ENCODE peak calls at places on chromosome 20, in six cellular contexts. Z is vagina, Q is sigmoid colon, N is adrenal gland, A is Peyer's patch, H is heart left ventricle. J is an unnamed sample. For H3K4me1, the result is how much of the 10 kb centered on the place peaks cover.

GRCh38 chr20:19628570-19629134 is 129.4 kb upstream of the RIN2 start:
- DNase-seq in Z (no peak), Q (no peak), N (peak), A (peak), H (no peak), J (peak)

GRCh38 chr20:61805365-61805764 is 260.3 kb downstream of the TAF4 start:
- DNase-seq in Z (no peak), Q (no peak), N (no peak), A (no peak), H (no peak), J (no peak)

GRCh38 chr20:31593221-31594001 is 11.7 kb upstream of the ID1 start:
- DNase-seq in Z (no peak), Q (no peak), N (no peak), A (peak), H (no peak), J (no peak)

GRCh38 chr20:3796477-3797225 is 541 bp downstream of the CDC25B start:
- DNase-seq in Z (no peak), Q (no peak), N (no peak), A (no peak), H (no peak), J (no peak)

GRCh38 chr20:7029005-7029404 is 261.5 kb downstream of the BMP2 start:
- DNase-seq in Z (no peak), Q (no peak), N (no peak), A (no peak), H (no peak), J (no peak)

GRCh38 chr20:24235224-24235735 is 234.1 kb upstream of the SYNDIG1 start:
- DNase-seq in Z (no peak), Q (no peak), N (no peak), A (no peak), H (no peak), J (peak)

GRCh38 chr20:5069141-5069806 is 50.5 kb downstream of the PCNA start:
- DNase-seq in Z (no peak), Q (no peak), N (no peak), A (no peak), H (no peak), J (no peak)

GRCh38 chr20:34938466-34939163 is 17.0 kb downstream of the GSS start:
- DNase-seq in Z (no peak), Q (peak), N (peak), A (peak), H (peak), J (peak)

GRCh38 chr20:51768759-51769517 is 748 bp upstream of the ATP9A start:
- DNase-seq in Z (no peak), Q (no peak), N (no peak), A (no peak), H (no peak), J (no peak)

GRCh38 chr20:41616228-41616627 is 1.9 kb downstream of the CHD6 start:
- DNase-seq in Z (no peak), Q (no peak), N (no peak), A (no peak), H (no peak), J (no peak)

GRCh38 chr20:23254034-23254433 is 96.6 kb upstream of the NXT1 start:
- DNase-seq in Z (no peak), Q (no peak), N (no peak), A (no peak), H (no peak), J (no peak)

GRCh38 chr20:45826381-45827019 is 612 bp downstream of the TNNC2 start:
- DNase-seq in Z (no peak), Q (no peak), N (peak), A (no peak), H (no peak), J (peak)

GRCh38 chr20:45290677-45291355 is 15.8 kb upstream of the RBPJL start:
- DNase-seq in Z (no peak), Q (peak), N (peak), A (peak), H (peak), J (peak)

GRCh38 chr20:48398506-48399449 is 429.0 kb downstream of the PREX1 start:
- DNase-seq in Z (no peak), Q (no peak), N (no peak), A (no peak), H (no peak), J (no peak)

GRCh38 chr20:60780388-60781025 is 471.6 kb upstream of the CDH4 start:
- DNase-seq in Z (peak), Q (no peak), N (no peak), A (no peak), H (no peak), J (no peak)

GRCh38 chr20:45861157-45862075 is 4.0 kb downstream of the ZSWIM3 start:
- DNase-seq in Z (no peak), Q (no peak), N (peak), A (no peak), H (no peak), J (no peak)

GRCh38 chr20:8144282-8145245 is 12.5 kb downstream of the PLCB1 start:
- DNase-seq in Z (no peak), Q (no peak), N (no peak), A (peak), H (no peak), J (no peak)

GRCh38 chr20:5031206-5031557 is 29.9 kb upstream of the SLC23A2 start:
- DNase-seq in Z (no peak), Q (no peak), N (no peak), A (no peak), H (no peak), J (no peak)

GRCh38 chr20:37526238-37526838 is 1.3 kb downstream of the BLCAP start:
- DNase-seq in Z (no peak), Q (no peak), N (peak), A (peak), H (no peak), J (no peak)

DNA sequence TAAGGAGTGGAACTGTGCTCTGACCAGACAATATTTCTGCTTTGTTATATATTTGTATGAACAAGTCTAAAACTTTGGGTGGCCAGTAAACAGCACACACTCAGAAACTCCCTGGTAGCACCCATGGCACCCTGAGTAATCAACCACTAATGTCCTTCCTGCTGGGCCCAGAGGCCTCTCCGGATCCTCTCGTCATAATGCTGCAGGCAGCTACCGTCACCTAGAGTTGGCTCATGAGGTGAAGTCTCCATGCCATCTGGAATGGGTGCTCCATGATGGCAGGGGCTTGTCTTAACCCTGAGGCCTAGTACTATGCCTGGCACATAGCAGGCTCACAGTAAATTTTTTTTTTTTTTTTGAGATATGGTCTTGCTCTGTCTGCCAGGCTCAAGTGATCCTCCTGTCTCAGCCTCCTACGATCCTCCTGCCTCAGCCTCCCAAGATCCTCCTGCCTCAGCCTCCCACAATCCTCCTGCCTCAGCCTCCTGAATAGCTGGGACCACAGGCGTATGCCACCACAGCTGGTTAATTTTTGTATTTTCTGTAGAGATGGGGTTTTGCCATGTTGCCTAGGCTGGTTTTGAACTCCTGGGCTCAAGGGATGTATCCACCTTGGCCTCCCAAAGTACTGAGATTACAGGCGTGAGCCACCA is 3.0 kb upstream of the SDCBP2 start:
- DNase-seq in Z (peak), Q (no peak), N (peak), A (no peak), H (no peak), J (no peak)
- H3K4me1 ChIP-seq in Z (half or more), Q (under half), N (half or more), A (under half), H (half or more), J (under half)

DNA sequence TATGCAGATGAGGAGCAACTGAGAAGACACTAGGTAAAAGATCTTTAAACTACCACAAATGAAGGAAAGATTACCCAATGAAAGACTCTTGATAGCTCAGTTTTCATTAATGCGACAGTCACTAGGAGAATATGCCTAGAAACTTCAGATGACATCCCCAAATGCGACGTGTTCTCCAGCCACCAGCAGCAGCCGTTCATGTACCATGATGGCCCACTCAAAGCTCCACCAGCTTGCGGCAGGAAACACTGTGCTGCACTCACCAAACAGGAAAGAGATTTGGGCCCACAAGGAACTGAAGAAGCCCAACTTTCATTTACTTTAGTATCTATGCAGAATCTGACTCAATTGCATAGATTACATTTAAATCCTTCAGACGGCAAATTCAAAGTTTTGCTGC is 7.5 kb downstream of the DIDO1 start:
- DNase-seq in Z (no peak), Q (no peak), N (no peak), A (peak), H (no peak), J (no peak)
- H3K27ac ChIP-seq in Z (no peak), Q (no peak), N (no peak), A (no peak), H (no peak), J (no peak)

GRCh38 chr20:16528078-16528477 is 45.2 kb downstream of the KIF16B start:
- DNase-seq in Z (no peak), Q (no peak), N (peak), A (peak), H (no peak), J (peak)
- TF ChIP-seq POLR2A in Z (no peak), Q (no peak), N (peak), A (peak), H (no peak), J (no peak)

GRCh38 chr20:57252559-57253162 is 13.8 kb downstream of the BMP7 start:
- DNase-seq in Z (no peak), Q (no peak), N (no peak), A (no peak), H (no peak), J (no peak)
- H3K4me1 ChIP-seq in Z (under half), Q (under half), N (under half), A (under half), H (under half), J (under half)

DNA sequence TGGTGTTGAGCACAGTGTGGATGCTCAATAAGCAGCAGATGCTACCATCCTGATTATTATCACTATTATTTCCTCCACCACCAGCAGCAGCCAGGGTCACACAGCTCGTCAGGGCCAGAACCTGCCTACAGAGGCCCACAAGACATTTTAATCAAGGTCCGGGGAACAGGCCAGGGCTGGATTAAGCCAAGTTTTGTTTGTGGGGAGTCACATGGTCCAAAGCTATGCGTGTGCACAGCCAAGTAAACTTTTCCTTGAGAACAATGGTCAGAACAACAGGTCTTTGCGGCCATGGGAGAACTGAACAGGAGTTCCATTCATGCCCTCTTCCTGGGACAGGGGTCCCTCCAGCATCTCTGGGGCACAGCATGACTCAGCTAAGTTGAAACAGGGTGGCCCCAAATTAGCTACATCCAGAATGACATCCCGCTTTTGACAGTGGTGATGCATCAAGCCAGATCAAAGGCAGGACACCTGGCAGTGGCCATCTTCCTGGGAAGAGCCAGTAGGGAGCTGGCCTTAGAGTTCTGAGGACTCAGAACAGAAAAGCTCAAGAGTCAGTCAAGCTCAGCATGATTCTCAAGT is 11.7 kb downstream of the SNTA1 start:
- DNase-seq in Z (no peak), Q (no peak), N (peak), A (no peak), H (no peak), J (no peak)
- H3K27ac ChIP-seq in Z (peak), Q (peak), N (peak), A (no peak), H (peak), J (no peak)

DNA sequence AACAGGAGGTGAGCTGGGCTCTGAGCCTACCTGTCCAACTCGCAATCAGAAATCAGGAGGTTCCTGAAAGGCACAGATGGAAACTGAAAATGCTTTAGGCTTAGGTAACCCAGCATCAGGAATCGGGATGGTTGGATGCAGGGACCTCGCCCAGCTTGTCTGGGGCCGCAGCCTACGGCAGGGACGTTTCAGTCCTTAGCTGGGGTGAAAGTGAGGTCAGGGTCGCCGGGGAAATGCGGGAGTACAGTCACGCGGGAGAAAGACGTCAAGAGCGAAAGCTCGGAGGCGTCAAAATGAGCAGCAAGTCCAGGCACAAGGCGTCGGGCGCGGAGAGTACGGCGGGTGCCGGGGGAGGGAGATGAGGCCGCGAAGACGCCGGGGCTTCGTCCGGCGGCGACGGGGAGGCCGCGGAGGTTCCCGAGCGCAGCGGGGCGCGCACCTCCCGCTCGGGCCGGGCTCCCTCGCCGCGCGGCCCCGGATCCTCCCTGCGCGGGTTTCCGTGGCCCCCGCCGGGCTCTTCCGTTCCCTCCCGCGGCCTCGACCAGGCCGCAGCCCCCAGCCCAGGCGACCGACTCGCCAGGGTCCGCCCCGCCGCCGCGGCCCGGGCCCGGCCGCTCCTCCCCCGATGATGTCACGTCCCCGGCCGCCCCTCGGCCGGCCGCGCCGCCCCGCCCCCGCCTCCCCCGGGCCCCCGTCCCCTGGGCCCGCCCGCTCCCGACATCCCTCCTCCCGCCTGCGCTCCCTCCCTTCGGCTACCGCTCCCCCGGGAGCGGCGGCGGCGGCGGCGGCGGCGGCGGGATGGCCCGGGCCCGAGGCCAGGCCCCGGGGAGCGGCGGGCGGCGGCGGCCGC is at the start of gene EBF4:
- DNase-seq in Z (no peak), Q (peak), N (peak), A (peak), H (peak), J (peak)
- TF ChIP-seq POLR2A in Z (peak), Q (no peak), N (peak), A (no peak), H (peak), J (peak)

GRCh38 chr20:50393990-50394561 is 116.1 kb upstream of the PTPN1 start:
- DNase-seq in Z (no peak), Q (no peak), N (no peak), A (no peak), H (no peak), J (no peak)
- H3K4me1 ChIP-seq in Z (under half), Q (under half), N (half or more), A (under half), H (under half), J (under half)

J was measured in uterus.